ENCODE peak calls at places on chromosome 17, in six cellular contexts. One of them, this sample, is unnamed.
A peak's percentile ranks its signal among the peaks of the same experiment; 100 is the strongest.

GRCh38 chr17:45722161-45722560 is 62.0 kb upstream of the CRHR1 start:
- DNase-seq in colonic mucosa: no peak
- DNase-seq in tibial nerve: no peak
- DNase-seq in cardiac fibroblast: no peak
- DNase-seq in fibroblast of mammary gland: peak; percentile 4
- DNase-seq in ascending aorta: no peak
- DNase-seq in this sample: no peak

GRCh38 chr17:75096082-75096625 is 8.4 kb downstream of the SLC16A5 start:
- DNase-seq in colonic mucosa: peak; percentile 89
- DNase-seq in tibial nerve: no peak
- DNase-seq in cardiac fibroblast: peak; percentile 69
- DNase-seq in fibroblast of mammary gland: peak; percentile 69
- DNase-seq in ascending aorta: peak; percentile 76
- DNase-seq in this sample: peak; percentile 72

GRCh38 chr17:46003907-46004748 is 5.1 kb downstream of the STH start:
- DNase-seq in colonic mucosa: peak; percentile 75
- DNase-seq in tibial nerve: no peak
- DNase-seq in cardiac fibroblast: peak; percentile 46
- DNase-seq in fibroblast of mammary gland: no peak
- DNase-seq in ascending aorta: no peak
- DNase-seq in this sample: peak; percentile 24

GRCh38 chr17:82351713-82352488 is 7.1 kb upstream of the TEX19 start:
- DNase-seq in colonic mucosa: peak; percentile 86
- DNase-seq in tibial nerve: peak; percentile 93
- DNase-seq in cardiac fibroblast: peak; percentile 93
- DNase-seq in fibroblast of mammary gland: peak; percentile 89
- DNase-seq in ascending aorta: peak; percentile 92
- DNase-seq in this sample: peak; percentile 79

GRCh38 chr17:80051681-80052080 is 15.2 kb downstream of the CCDC40 start:
- DNase-seq in colonic mucosa: no peak
- DNase-seq in tibial nerve: no peak
- DNase-seq in cardiac fibroblast: no peak
- DNase-seq in fibroblast of mammary gland: no peak
- DNase-seq in ascending aorta: no peak
- DNase-seq in this sample: no peak

GRCh38 chr17:36534117-36534880 is at the start of gene MYO19:
- DNase-seq in colonic mucosa: peak; percentile 81
- DNase-seq in tibial nerve: peak; percentile 38
- DNase-seq in cardiac fibroblast: peak; percentile 60
- DNase-seq in fibroblast of mammary gland: peak; percentile 53
- DNase-seq in ascending aorta: peak; percentile 80
- DNase-seq in this sample: peak; percentile 43

GRCh38 chr17:48596735-48597491 is 3.3 kb upstream of the HOXB5 start:
- DNase-seq in colonic mucosa: no peak
- DNase-seq in tibial nerve: no peak
- DNase-seq in cardiac fibroblast: no peak
- DNase-seq in fibroblast of mammary gland: peak; percentile 72
- DNase-seq in ascending aorta: no peak
- DNase-seq in this sample: no peak

GRCh38 chr17:76046064-76046463 is 19.0 kb upstream of the EVPL start:
- DNase-seq in colonic mucosa: no peak
- DNase-seq in tibial nerve: no peak
- DNase-seq in cardiac fibroblast: no peak
- DNase-seq in fibroblast of mammary gland: no peak
- DNase-seq in ascending aorta: no peak
- DNase-seq in this sample: no peak

GRCh38 chr17:35898283-35899070 is 18.3 kb upstream of the CCL5 start:
- DNase-seq in colonic mucosa: peak; percentile 46
- DNase-seq in tibial nerve: no peak
- DNase-seq in cardiac fibroblast: no peak
- DNase-seq in fibroblast of mammary gland: no peak
- DNase-seq in ascending aorta: no peak
- DNase-seq in this sample: no peak

GRCh38 chr17:72222971-72223370 is 102.2 kb downstream of the SOX9 start:
- DNase-seq in colonic mucosa: no peak
- DNase-seq in tibial nerve: no peak
- DNase-seq in cardiac fibroblast: no peak
- DNase-seq in fibroblast of mammary gland: no peak
- DNase-seq in ascending aorta: no peak
- DNase-seq in this sample: no peak

GRCh38 chr17:80948961-80949450 is 42.6 kb upstream of the CHMP6 start:
- DNase-seq in colonic mucosa: no peak
- DNase-seq in tibial nerve: no peak
- DNase-seq in cardiac fibroblast: no peak
- DNase-seq in fibroblast of mammary gland: no peak
- DNase-seq in ascending aorta: peak; percentile 62
- DNase-seq in this sample: no peak

GRCh38 chr17:57086069-57086930 is 1.3 kb downstream of the AKAP1 start:
- DNase-seq in colonic mucosa: peak; percentile 87
- DNase-seq in tibial nerve: no peak
- DNase-seq in cardiac fibroblast: no peak
- DNase-seq in fibroblast of mammary gland: no peak
- DNase-seq in ascending aorta: peak; percentile 67
- DNase-seq in this sample: no peak

GRCh38 chr17:29615492-29616299 is 7.0 kb downstream of the CORO6 start:
- DNase-seq in colonic mucosa: peak; percentile 88
- DNase-seq in tibial nerve: peak; percentile 85
- DNase-seq in cardiac fibroblast: peak; percentile 87
- DNase-seq in fibroblast of mammary gland: peak; percentile 80
- DNase-seq in ascending aorta: peak; percentile 91
- DNase-seq in this sample: peak; percentile 78

GRCh38 chr17:47785538-47786123 is 36.0 kb downstream of the OSBPL7 start:
- DNase-seq in colonic mucosa: no peak
- DNase-seq in tibial nerve: no peak
- DNase-seq in cardiac fibroblast: peak; percentile 38
- DNase-seq in fibroblast of mammary gland: peak; percentile 27
- DNase-seq in ascending aorta: no peak
- DNase-seq in this sample: no peak

GRCh38 chr17:8606415-8606814 is 24.1 kb downstream of the MYH10 start:
- DNase-seq in colonic mucosa: no peak
- DNase-seq in tibial nerve: no peak
- DNase-seq in cardiac fibroblast: peak; percentile 56
- DNase-seq in fibroblast of mammary gland: peak; percentile 28
- DNase-seq in ascending aorta: no peak
- DNase-seq in this sample: peak; percentile 43

GRCh38 chr17:28366605-28367004 is 1.6 kb upstream of the SEBOX start:
- DNase-seq in colonic mucosa: no peak
- DNase-seq in tibial nerve: no peak
- DNase-seq in cardiac fibroblast: no peak
- DNase-seq in fibroblast of mammary gland: no peak
- DNase-seq in ascending aorta: no peak
- DNase-seq in this sample: no peak

GRCh38 chr17:65228287-65228686 is 91.1 kb downstream of the RGS9 start:
- DNase-seq in colonic mucosa: no peak
- DNase-seq in tibial nerve: no peak
- DNase-seq in cardiac fibroblast: no peak
- DNase-seq in fibroblast of mammary gland: no peak
- DNase-seq in ascending aorta: no peak
- DNase-seq in this sample: no peak
- H3K4me3 ChIP-seq in colonic mucosa: no peak overlapping the region
- H3K4me3 ChIP-seq in tibial nerve: no peak overlapping the region
- H3K4me3 ChIP-seq in cardiac fibroblast: no peak overlapping the region
- H3K4me3 ChIP-seq in fibroblast of mammary gland: no peak overlapping the region
- H3K4me3 ChIP-seq in ascending aorta: no peak overlapping the region
- H3K4me3 ChIP-seq in this sample: no peak overlapping the region

DNA sequence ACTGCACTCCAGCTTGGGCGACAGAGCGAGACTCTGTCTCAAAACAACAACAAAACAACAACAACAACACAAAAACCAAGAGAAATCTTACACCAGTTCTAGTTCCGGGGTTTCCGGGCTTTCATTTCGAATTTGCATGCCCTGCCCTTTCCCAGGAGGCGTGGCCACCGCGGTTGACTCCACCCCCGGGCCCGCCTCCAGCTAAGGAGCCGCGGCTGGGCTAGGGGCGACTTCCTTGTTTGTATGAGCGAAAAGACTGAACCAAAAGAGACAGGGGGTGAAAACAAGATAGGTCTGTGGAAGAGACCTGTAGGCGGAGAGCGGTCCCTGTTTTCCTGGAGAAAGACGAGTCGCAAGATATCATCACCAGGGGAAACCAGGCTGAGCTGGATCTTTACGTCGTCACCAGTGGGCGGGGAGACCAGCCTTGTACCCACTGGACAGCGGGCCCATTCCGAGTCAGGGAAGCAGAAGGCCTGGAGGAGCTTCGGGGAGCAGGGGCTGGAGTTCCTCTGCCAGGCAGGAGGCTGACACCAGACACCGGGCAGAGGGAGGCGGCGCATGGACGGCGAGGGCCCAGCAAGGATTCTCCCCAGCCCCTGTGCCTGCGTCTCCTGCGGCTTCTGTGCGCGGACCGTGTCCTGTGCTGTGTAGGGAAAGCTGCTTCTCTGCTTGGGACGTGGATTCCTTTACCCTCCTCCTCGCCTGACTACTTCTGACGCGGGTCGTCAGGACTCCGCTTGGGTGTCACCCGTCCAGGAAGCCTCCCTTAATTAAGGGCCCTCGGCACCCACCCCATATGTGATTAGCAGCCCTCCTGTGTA is 10.4 kb upstream of the ARL4D start:
- DNase-seq in colonic mucosa: peak; percentile 96
- DNase-seq in tibial nerve: peak; percentile 94
- DNase-seq in cardiac fibroblast: peak; percentile 95
- DNase-seq in fibroblast of mammary gland: peak; percentile 93
- DNase-seq in ascending aorta: peak; percentile 97
- DNase-seq in this sample: peak; percentile 94
- TF ChIP-seq CTCF in colonic mucosa: no peak
- TF ChIP-seq CTCF in tibial nerve: no peak
- TF ChIP-seq CTCF in cardiac fibroblast: no peak
- TF ChIP-seq CTCF in fibroblast of mammary gland: no peak
- TF ChIP-seq CTCF in ascending aorta: no peak
- TF ChIP-seq CTCF in this sample: no peak

DNA sequence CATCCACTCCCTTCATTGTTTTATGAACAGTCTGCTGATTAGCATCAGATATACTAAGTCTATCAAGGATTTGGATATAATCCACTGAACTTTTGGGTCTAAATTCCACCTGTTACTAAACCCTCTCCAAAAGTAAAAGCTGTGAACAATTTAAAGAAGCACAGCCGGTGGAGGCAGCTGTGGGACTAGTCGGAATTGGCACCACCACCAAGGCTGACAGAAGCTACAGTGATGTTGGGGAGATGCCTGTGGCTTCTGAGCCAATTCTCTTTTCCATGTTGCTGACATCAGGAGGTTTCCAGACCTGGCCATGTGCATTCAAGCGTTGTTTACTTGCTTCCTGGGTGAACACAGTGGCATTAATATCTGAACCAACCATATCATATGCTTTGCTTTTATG is 679.0 kb upstream of the CA10 start:
- DNase-seq in colonic mucosa: no peak
- DNase-seq in tibial nerve: no peak
- DNase-seq in cardiac fibroblast: no peak
- DNase-seq in fibroblast of mammary gland: no peak
- DNase-seq in ascending aorta: no peak
- DNase-seq in this sample: no peak
- H3K4me3 ChIP-seq in colonic mucosa: no peak overlapping the region
- H3K4me3 ChIP-seq in tibial nerve: no peak overlapping the region
- H3K4me3 ChIP-seq in cardiac fibroblast: no peak overlapping the region
- H3K4me3 ChIP-seq in fibroblast of mammary gland: no peak overlapping the region
- H3K4me3 ChIP-seq in ascending aorta: no peak overlapping the region
- H3K4me3 ChIP-seq in this sample: no peak overlapping the region

DNA sequence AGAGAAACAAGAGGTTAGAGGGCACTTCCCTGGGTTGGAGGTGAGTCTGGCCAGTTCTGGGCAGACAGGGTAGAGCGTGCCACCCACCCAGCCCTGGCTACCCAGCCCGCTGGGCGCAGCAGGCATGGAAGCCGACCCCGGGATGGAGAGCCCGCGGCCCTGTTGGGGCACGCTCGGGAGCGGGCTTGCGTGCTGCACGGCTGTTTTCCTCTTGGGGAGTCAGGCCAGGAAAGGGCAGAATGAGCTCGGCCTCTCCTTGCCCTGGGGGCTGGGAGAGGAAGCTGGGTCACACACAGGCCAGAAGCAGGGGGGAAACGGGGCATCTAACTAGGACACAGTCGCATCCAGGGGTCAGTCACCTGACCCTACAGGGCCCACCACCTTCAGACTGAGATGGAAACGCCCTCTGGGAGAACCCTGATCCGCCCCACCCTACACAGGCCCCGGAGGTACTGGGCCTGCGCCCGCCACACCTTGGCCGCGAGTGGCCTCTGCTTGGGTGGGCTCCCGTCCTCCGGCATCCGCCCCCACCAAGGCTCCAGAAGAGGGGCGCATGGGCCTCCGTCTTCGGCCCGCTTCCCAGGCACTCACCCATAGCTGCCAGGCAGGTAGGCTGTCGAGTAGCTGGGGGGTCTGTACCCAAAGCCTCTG is 1.2 kb downstream of the SOX15 start:
- DNase-seq in colonic mucosa: no peak
- DNase-seq in tibial nerve: no peak
- DNase-seq in cardiac fibroblast: no peak
- DNase-seq in fibroblast of mammary gland: no peak
- DNase-seq in ascending aorta: no peak
- DNase-seq in this sample: no peak
- TF ChIP-seq CTCF in colonic mucosa: no peak
- TF ChIP-seq CTCF in tibial nerve: no peak
- TF ChIP-seq CTCF in cardiac fibroblast: no peak
- TF ChIP-seq CTCF in fibroblast of mammary gland: no peak
- TF ChIP-seq CTCF in ascending aorta: no peak
- TF ChIP-seq CTCF in this sample: no peak

DNA sequence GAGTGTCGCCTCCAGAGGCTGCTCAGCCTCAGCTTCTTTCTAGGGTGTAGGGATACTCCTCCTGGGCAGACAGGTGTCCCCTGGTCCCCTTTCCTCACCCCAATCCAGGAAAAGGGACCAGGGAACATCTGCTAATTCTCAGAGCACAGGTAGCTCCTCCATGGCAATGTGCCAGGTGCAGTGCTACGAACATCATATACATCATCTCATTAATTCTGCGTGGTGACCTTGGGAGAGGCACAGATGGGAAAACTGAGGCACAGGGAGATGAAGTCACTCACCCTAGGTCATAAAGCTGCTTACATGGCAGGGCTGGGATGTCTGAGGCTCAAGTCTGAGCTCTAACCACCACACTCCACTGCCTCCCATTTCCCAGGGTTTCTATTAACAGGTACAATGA is 11.7 kb downstream of the HDAC5 start:
- DNase-seq in colonic mucosa: no peak
- DNase-seq in tibial nerve: no peak
- DNase-seq in cardiac fibroblast: no peak
- DNase-seq in fibroblast of mammary gland: no peak
- DNase-seq in ascending aorta: no peak
- DNase-seq in this sample: no peak
- H3K4me3 ChIP-seq in colonic mucosa: no peak overlapping the region
- H3K4me3 ChIP-seq in tibial nerve: no peak overlapping the region
- H3K4me3 ChIP-seq in cardiac fibroblast: no peak overlapping the region
- H3K4me3 ChIP-seq in fibroblast of mammary gland: no peak overlapping the region
- H3K4me3 ChIP-seq in ascending aorta: no peak overlapping the region
- H3K4me3 ChIP-seq in this sample: no peak overlapping the region